ENCODE peak calls at places on chromosomes 7 and 10, in five cellular contexts. C is mesenchymal stem cell, P is neuronal stem cell, H is H9, Q is H1. E is an unnamed sample.

GRCh38 chr7:82443044-82443800 is at the start of gene CACNA2D1:
- DNase-seq in C (no peak), P (peak), H (peak), Q (no peak), E (no peak)

GRCh38 chr10:131792011-131792651 is 108.7 kb upstream of the PPP2R2D start:
- DNase-seq in C (no peak), P (no peak), H (peak), Q (no peak), E (no peak)

GRCh38 chr7:148921189-148921588 is 37.1 kb upstream of the EZH2 start:
- DNase-seq in C (no peak), P (no peak), H (no peak), Q (no peak), E (no peak)

GRCh38 chr10:101782811-101783735 is at the start of gene NPM3:
- DNase-seq in C (peak), P (peak), H (peak), Q (no peak), E (peak)

GRCh38 chr7:35185908-35186731 is 67.8 kb downstream of the TBX20 start:
- DNase-seq in C (peak), P (peak), H (peak), Q (no peak), E (peak)

GRCh38 chr7:21261627-21262564 is 166.0 kb upstream of the SP4 start:
- DNase-seq in C (peak), P (peak), H (peak), Q (peak), E (peak)

GRCh38 chr7:124723012-124723411 is 42.6 kb downstream of the GPR37 start:
- DNase-seq in C (peak), P (no peak), H (no peak), Q (no peak), E (no peak)

GRCh38 chr7:24660541-24660940 is 87.3 kb downstream of the PALS2 start:
- DNase-seq in C (no peak), P (no peak), H (no peak), Q (no peak), E (no peak)

GRCh38 chr10:3784510-3785250 is at the start of gene KLF6:
- DNase-seq in C (no peak), P (no peak), H (no peak), Q (no peak), E (peak)

GRCh38 chr7:143385891-143386781 is 5.0 kb downstream of the ZYX start:
- DNase-seq in C (no peak), P (no peak), H (no peak), Q (no peak), E (peak)

GRCh38 chr10:118459642-118460193 is 117.6 kb upstream of the FAM204A start:
- DNase-seq in C (peak), P (peak), H (peak), Q (peak), E (peak)

GRCh38 chr10:68331455-68332258 is at the start of gene HNRNPH3:
- DNase-seq in C (peak), P (peak), H (peak), Q (peak), E (peak)

GRCh38 chr7:157299613-157300405 is 37.0 kb upstream of the DNAJB6 start:
- DNase-seq in C (no peak), P (no peak), H (no peak), Q (no peak), E (no peak)

GRCh38 chr7:121456785-121457359 is 60.8 kb upstream of the FAM3C start:
- DNase-seq in C (no peak), P (no peak), H (no peak), Q (no peak), E (no peak)

GRCh38 chr10:96025566-96025965 is 17.8 kb upstream of the CCNJ start:
- DNase-seq in C (peak), P (no peak), H (peak), Q (no peak), E (peak)

GRCh38 chr7:96599288-96599936 is 110.2 kb downstream of the SEM1 start:
- DNase-seq in C (no peak), P (no peak), H (no peak), Q (no peak), E (no peak)

GRCh38 chr10:5945561-5946418 is 31.6 kb downstream of the IL15RA start:
- DNase-seq in C (peak), P (no peak), H (no peak), Q (no peak), E (no peak)

GRCh38 chr10:13877154-13877909 is 290.6 kb downstream of the PRPF18 start:
- DNase-seq in C (peak), P (no peak), H (no peak), Q (no peak), E (no peak)

GRCh38 chr7:12137283-12137682 is 73.8 kb upstream of the TMEM106B start:
- DNase-seq in C (peak), P (no peak), H (no peak), Q (no peak), E (peak)

GRCh38 chr10:120949511-120950102 is 98.4 kb downstream of the WDR11 start:
- DNase-seq in C (peak), P (no peak), H (peak), Q (no peak), E (no peak)

GRCh38 chr10:46787321-46787615 is 124.0 kb upstream of the PTPN20 start:
- DNase-seq in C (peak), P (no peak), H (no peak), Q (no peak), E (no peak)

GRCh38 chr10:119782981-119783664 is 57.3 kb downstream of the INPP5F start:
- DNase-seq in C (no peak), P (no peak), H (no peak), Q (no peak), E (no peak)

GRCh38 chr10:34280599-34281374 is 534.3 kb downstream of the PARD3 start:
- DNase-seq in C (peak), P (no peak), H (peak), Q (no peak), E (no peak)

GRCh38 chr7:149816794-149817193 is 21.4 kb upstream of the ZNF862 start:
- DNase-seq in C (no peak), P (no peak), H (no peak), Q (no peak), E (no peak)

GRCh38 chr7:142300689-142301088 is 42.8 kb upstream of the PRSS58 start:
- DNase-seq in C (no peak), P (no peak), H (peak), Q (peak), E (peak)

GRCh38 chr10:44333511-44333910 is 51.4 kb downstream of the CXCL12 start:
- DNase-seq in C (no peak), P (no peak), H (no peak), Q (no peak), E (no peak)

GRCh38 chr10:102523250-102524029 is 19.7 kb downstream of the SUFU start:
- DNase-seq in C (peak), P (no peak), H (no peak), Q (no peak), E (no peak)

GRCh38 chr7:80795174-80795573 is 123.7 kb downstream of the SEMA3C start:
- DNase-seq in C (no peak), P (no peak), H (no peak), Q (no peak), E (no peak)

GRCh38 chr10:100403734-100404133 is 56.7 kb downstream of the SCD start:
- DNase-seq in C (no peak), P (no peak), H (no peak), Q (no peak), E (no peak)

GRCh38 chr7:7512861-7513597 is 22.6 kb downstream of the COL28A1 start:
- DNase-seq in C (no peak), P (no peak), H (no peak), Q (no peak), E (no peak)

GRCh38 chr7:51340029-51340838 is 23.6 kb upstream of the COBL start:
- DNase-seq in C (no peak), P (no peak), H (peak), Q (no peak), E (peak)

GRCh38 chr7:50711271-50712175 is 71.2 kb downstream of the GRB10 start:
- DNase-seq in C (no peak), P (no peak), H (no peak), Q (no peak), E (peak)

GRCh38 chr7:115782716-115783460 is 247.7 kb downstream of the TFEC start:
- DNase-seq in C (no peak), P (no peak), H (no peak), Q (no peak), E (no peak)

GRCh38 chr10:71623098-71623985 is 96.2 kb downstream of the C10orf105 start:
- DNase-seq in C (peak), P (no peak), H (peak), Q (no peak), E (no peak)

GRCh38 chr10:43304079-43304686 is 37.3 kb upstream of the RASGEF1A start:
- DNase-seq in C (no peak), P (no peak), H (no peak), Q (no peak), E (no peak)

GRCh38 chr10:43304687-43305333 is 37.9 kb upstream of the RASGEF1A start:
- DNase-seq in C (peak), P (peak), H (peak), Q (no peak), E (peak)

GRCh38 chr10:43307306-43307705 is 40.4 kb upstream of the RASGEF1A start:
- DNase-seq in C (no peak), P (no peak), H (no peak), Q (no peak), E (no peak)

GRCh38 chr10:43306899-43307298 is 40.0 kb upstream of the RASGEF1A start:
- DNase-seq in C (no peak), P (no peak), H (no peak), Q (no peak), E (no peak)

DNA sequence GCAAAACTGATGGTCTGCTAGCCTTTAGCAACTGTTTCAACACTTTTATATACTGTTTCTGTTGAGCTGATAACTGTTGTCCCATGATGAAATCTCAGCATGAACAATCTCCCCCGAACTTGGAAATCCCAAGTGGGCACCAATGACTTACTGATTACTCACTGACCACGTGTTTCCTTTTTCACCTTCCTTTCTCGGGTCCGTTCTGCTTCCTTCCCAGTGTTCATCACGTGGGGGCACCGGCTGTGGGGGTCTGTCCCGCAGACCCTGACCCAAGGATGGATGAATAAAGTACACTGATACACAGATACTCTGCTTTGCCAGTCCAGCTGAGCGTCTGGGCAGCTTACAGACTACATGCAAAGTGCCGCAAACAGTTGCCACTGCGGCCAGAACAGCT is 39.0 kb upstream of the RASGEF1A start:
- DNase-seq in C (peak), P (no peak), H (no peak), Q (no peak), E (no peak)
- H2BK12ac ChIP-seq in C (no peak), P (no peak), H (no peak), Q (no peak), E (no peak)

DNA sequence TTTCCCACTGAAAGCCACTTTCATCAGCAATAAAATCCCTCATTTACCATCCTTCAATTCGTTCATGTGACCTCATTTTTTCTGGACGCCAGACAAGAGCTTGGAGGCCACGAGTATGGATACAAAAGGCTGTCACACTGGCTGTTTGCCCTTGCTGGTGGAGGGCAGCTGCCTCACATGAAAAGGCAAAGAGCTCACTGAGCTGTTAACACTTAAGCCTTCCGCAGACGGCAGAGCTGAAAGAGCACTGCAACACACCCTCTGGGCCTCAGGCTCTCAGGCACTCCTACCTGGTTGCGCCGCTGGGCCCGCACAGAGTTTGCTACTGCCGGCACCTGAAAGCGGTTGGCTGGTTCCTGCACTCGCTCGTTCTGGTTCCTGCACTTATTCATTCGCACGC is 193.5 kb downstream of the CFTR start:
- DNase-seq in C (peak), P (peak), H (peak), Q (peak), E (no peak)
- H3K27ac ChIP-seq in C (no peak), P (peak), H (no peak), Q (no peak), E (peak)

GRCh38 chr10:88006261-88006660 is 142.8 kb downstream of the PTEN start:
- DNase-seq in C (no peak), P (no peak), H (no peak), Q (no peak), E (no peak)

GRCh38 chr10:88008866-88009470 is 145.5 kb downstream of the PTEN start:
- DNase-seq in C (peak), P (no peak), H (no peak), Q (no peak), E (no peak)

DNA sequence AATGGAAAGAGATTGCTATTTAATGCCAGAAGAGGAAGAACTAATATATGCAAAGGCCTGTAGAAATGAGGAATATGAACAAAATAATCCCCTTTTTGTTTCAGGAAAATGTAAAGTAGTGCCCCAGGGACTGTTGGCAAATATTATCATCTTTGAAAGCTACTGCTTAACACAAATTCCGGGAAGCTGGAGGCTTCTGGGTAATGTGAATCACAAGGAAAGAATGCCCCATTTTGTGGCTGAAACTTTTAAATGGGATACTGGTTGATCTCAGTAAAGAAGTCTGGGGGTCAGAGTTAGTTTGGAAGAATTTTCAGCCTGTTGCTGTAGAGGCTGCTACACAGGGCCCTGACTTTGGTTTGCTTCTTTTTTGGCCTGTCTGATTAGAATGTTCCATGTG is 141.0 kb downstream of the PTEN start:
- DNase-seq in C (peak), P (no peak), H (no peak), Q (no peak), E (no peak)
- H2BK5ac ChIP-seq in C (no peak), P (no peak), H (no peak), Q (no peak), E (no peak)

GRCh38 chr10:129861776-129862530 is 102.1 kb downstream of the EBF3 start:
- DNase-seq in C (no peak), P (no peak), H (no peak), Q (no peak), E (no peak)

GRCh38 chr10:129855836-129856563 is 108.1 kb downstream of the EBF3 start:
- DNase-seq in C (no peak), P (no peak), H (no peak), Q (no peak), E (no peak)

GRCh38 chr10:129857242-129857960 is 106.7 kb downstream of the EBF3 start:
- DNase-seq in C (no peak), P (no peak), H (no peak), Q (no peak), E (no peak)

GRCh38 chr10:129860396-129860795 is 103.7 kb downstream of the EBF3 start:
- DNase-seq in C (no peak), P (no peak), H (no peak), Q (no peak), E (no peak)

DNA sequence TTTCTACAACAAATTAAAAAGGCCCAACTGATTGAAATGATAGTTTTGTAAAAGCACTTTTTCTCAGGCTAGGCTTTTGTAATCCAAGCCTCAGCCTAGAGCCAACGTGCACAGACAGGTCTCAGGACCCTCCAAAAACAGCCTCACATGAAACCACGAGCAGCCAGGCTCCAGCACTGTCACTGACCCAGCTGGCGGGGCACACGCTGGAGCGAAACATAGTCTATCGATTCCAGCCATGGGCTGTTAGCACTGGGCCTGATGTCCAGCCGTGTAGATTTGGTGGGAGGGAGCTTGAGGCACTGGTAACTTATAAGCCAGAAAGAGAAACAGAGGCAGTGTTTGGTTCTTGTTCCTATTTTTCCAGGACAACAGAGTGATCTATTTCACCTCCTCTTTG is 104.5 kb downstream of the EBF3 start:
- DNase-seq in C (no peak), P (no peak), H (no peak), Q (no peak), E (no peak)
- H2BK12ac ChIP-seq in C (no peak), P (no peak), H (no peak), Q (no peak), E (no peak)

DNA sequence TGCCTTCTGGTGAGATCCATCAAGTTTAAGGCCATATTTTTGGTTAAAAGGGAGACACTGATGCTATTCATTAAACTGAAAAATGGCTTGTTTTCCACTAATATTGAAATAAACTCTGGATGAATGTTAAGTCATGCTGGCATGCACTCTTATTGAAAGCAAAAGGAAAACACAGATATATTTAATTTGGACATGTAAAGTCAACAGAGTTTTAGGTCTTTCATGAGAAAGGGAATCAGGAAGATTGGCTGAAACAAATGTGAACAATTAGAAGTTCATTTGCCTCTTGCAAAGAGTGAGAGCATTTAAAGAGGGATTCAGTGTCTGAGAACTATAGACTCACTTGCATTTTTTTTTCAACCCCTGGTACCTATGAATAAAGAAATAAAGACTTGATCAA is 879.3 kb downstream of the LRMDA start:
- DNase-seq in C (no peak), P (no peak), H (no peak), Q (no peak), E (no peak)
- H3K27ac ChIP-seq in C (no peak), P (no peak), H (no peak), Q (no peak), E (no peak)

GRCh38 chr7:112080441-112080840 is 125.8 kb downstream of the DOCK4 start:
- DNase-seq in C (peak), P (no peak), H (no peak), Q (no peak), E (peak)
- H2BK5ac ChIP-seq in C (no peak), P (no peak), H (no peak), Q (no peak), E (peak)

GRCh38 chr10:4902571-4903011 is 60.6 kb upstream of the AKR1C1 start:
- DNase-seq in C (no peak), P (no peak), H (no peak), Q (no peak), E (no peak)
- H2BK12ac ChIP-seq in C (no peak), P (no peak), H (no peak), Q (no peak), E (no peak)

DNA sequence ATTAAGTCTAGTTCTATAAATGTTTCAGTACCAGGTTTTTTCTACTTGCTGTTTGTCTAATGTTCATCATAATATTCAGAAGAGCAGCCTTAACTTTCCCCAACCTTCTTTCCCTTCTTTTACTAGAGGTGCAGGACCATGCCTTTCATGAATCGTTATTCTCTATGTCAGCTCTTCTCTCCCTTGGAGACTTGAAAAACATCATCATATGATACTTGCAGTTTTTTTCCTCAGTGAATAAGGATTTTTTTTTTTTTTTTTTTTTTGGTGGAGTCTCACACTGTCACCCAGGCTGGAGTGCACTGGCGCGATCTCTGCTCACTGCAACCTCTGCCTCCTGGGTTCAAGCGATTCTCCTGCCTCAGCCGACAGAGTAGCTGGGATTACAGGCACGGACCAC is 30.1 kb downstream of the SMNDC1 start:
- DNase-seq in C (no peak), P (no peak), H (no peak), Q (no peak), E (no peak)
- H3K27ac ChIP-seq in C (no peak), P (no peak), H (no peak), Q (no peak), E (no peak)